ENCODE peak calls at places on chromosomes 12 and 14, in six cellular contexts. One of them, this sample, is unnamed.

GRCh38 chr12:1858456-1858855 is 38.1 kb downstream of the LRTM2 start:
- DNase-seq in MCF 10A: no peak
- DNase-seq in AG09319: no peak
- DNase-seq in GM13976: no peak
- DNase-seq in pancreas: no peak
- DNase-seq in activated naive CD4-positive, alpha-beta T cell treated with anti-CD3 and anti-CD28 coated beads, Interleukin-2, amount 50 U/mL, for 16 hours: no peak
- DNase-seq in this sample: no peak

GRCh38 chr14:57268161-57269067 is at the start of the genes AP5M1 and EXOC5:
- DNase-seq in MCF 10A: peak; percentile 93
- DNase-seq in AG09319: peak; percentile 64
- DNase-seq in GM13976: peak; percentile 91
- DNase-seq in pancreas: peak; percentile 94
- DNase-seq in activated naive CD4-positive, alpha-beta T cell treated with anti-CD3 and anti-CD28 coated beads, Interleukin-2, amount 50 U/mL, for 16 hours: peak; percentile 90
- DNase-seq in this sample: peak; percentile 86

GRCh38 chr12:47797432-47797831 is 22.3 kb downstream of the HDAC7 start:
- DNase-seq in MCF 10A: no peak
- DNase-seq in AG09319: no peak
- DNase-seq in GM13976: peak; percentile 83
- DNase-seq in pancreas: no peak
- DNase-seq in activated naive CD4-positive, alpha-beta T cell treated with anti-CD3 and anti-CD28 coated beads, Interleukin-2, amount 50 U/mL, for 16 hours: peak; percentile 39
- DNase-seq in this sample: no peak

GRCh38 chr14:47715330-47715729 is 39.9 kb upstream of the MDGA2 start:
- DNase-seq in MCF 10A: peak; percentile 69
- DNase-seq in AG09319: no peak
- DNase-seq in GM13976: no peak
- DNase-seq in pancreas: no peak
- DNase-seq in activated naive CD4-positive, alpha-beta T cell treated with anti-CD3 and anti-CD28 coated beads, Interleukin-2, amount 50 U/mL, for 16 hours: no peak
- DNase-seq in this sample: no peak

GRCh38 chr12:102008615-102009126 is 53.1 kb downstream of the WASHC3 start:
- DNase-seq in MCF 10A: no peak
- DNase-seq in AG09319: no peak
- DNase-seq in GM13976: no peak
- DNase-seq in pancreas: no peak
- DNase-seq in activated naive CD4-positive, alpha-beta T cell treated with anti-CD3 and anti-CD28 coated beads, Interleukin-2, amount 50 U/mL, for 16 hours: no peak
- DNase-seq in this sample: no peak

GRCh38 chr14:37900582-37900981 is 305.2 kb downstream of the TTC6 start:
- DNase-seq in MCF 10A: peak; percentile 35
- DNase-seq in AG09319: no peak
- DNase-seq in GM13976: no peak
- DNase-seq in pancreas: no peak
- DNase-seq in activated naive CD4-positive, alpha-beta T cell treated with anti-CD3 and anti-CD28 coated beads, Interleukin-2, amount 50 U/mL, for 16 hours: no peak
- DNase-seq in this sample: no peak

GRCh38 chr14:95301527-95302187 is 18.1 kb downstream of the CLMN start:
- DNase-seq in MCF 10A: no peak
- DNase-seq in AG09319: no peak
- DNase-seq in GM13976: no peak
- DNase-seq in pancreas: no peak
- DNase-seq in activated naive CD4-positive, alpha-beta T cell treated with anti-CD3 and anti-CD28 coated beads, Interleukin-2, amount 50 U/mL, for 16 hours: no peak
- DNase-seq in this sample: no peak

GRCh38 chr12:115257791-115258190 is 573.8 kb upstream of the TBX3 start:
- DNase-seq in MCF 10A: peak; percentile 88
- DNase-seq in AG09319: no peak
- DNase-seq in GM13976: no peak
- DNase-seq in pancreas: no peak
- DNase-seq in activated naive CD4-positive, alpha-beta T cell treated with anti-CD3 and anti-CD28 coated beads, Interleukin-2, amount 50 U/mL, for 16 hours: no peak
- DNase-seq in this sample: no peak

GRCh38 chr14:84254205-84254788 is 1275.6 kb upstream of the FLRT2 start:
- DNase-seq in MCF 10A: no peak
- DNase-seq in AG09319: no peak
- DNase-seq in GM13976: no peak
- DNase-seq in pancreas: no peak
- DNase-seq in activated naive CD4-positive, alpha-beta T cell treated with anti-CD3 and anti-CD28 coated beads, Interleukin-2, amount 50 U/mL, for 16 hours: no peak
- DNase-seq in this sample: no peak

GRCh38 chr12:32895688-32896437 is 714 bp downstream of the PKP2 start:
- DNase-seq in MCF 10A: peak; percentile 33
- DNase-seq in AG09319: no peak
- DNase-seq in GM13976: no peak
- DNase-seq in pancreas: peak; percentile 60
- DNase-seq in activated naive CD4-positive, alpha-beta T cell treated with anti-CD3 and anti-CD28 coated beads, Interleukin-2, amount 50 U/mL, for 16 hours: no peak
- DNase-seq in this sample: peak; percentile 5

GRCh38 chr12:19841451-19841850 is 402.2 kb downstream of the AEBP2 start:
- DNase-seq in MCF 10A: no peak
- DNase-seq in AG09319: no peak
- DNase-seq in GM13976: no peak
- DNase-seq in pancreas: no peak
- DNase-seq in activated naive CD4-positive, alpha-beta T cell treated with anti-CD3 and anti-CD28 coated beads, Interleukin-2, amount 50 U/mL, for 16 hours: no peak
- DNase-seq in this sample: no peak

GRCh38 chr12:56658921-56659320 is 13.1 kb upstream of the ATP5F1B start:
- DNase-seq in MCF 10A: no peak
- DNase-seq in AG09319: no peak
- DNase-seq in GM13976: peak; percentile 54
- DNase-seq in pancreas: no peak
- DNase-seq in activated naive CD4-positive, alpha-beta T cell treated with anti-CD3 and anti-CD28 coated beads, Interleukin-2, amount 50 U/mL, for 16 hours: no peak
- DNase-seq in this sample: peak; percentile 35

GRCh38 chr14:63155511-63156189 is 48.6 kb upstream of the RHOJ start:
- DNase-seq in MCF 10A: peak; percentile 18
- DNase-seq in AG09319: no peak
- DNase-seq in GM13976: no peak
- DNase-seq in pancreas: no peak
- DNase-seq in activated naive CD4-positive, alpha-beta T cell treated with anti-CD3 and anti-CD28 coated beads, Interleukin-2, amount 50 U/mL, for 16 hours: no peak
- DNase-seq in this sample: no peak

GRCh38 chr12:57147641-57147944 is 174 bp upstream of the LRP1-AS start:
- DNase-seq in MCF 10A: no peak
- DNase-seq in AG09319: no peak
- DNase-seq in GM13976: no peak
- DNase-seq in pancreas: no peak
- DNase-seq in activated naive CD4-positive, alpha-beta T cell treated with anti-CD3 and anti-CD28 coated beads, Interleukin-2, amount 50 U/mL, for 16 hours: no peak
- DNase-seq in this sample: no peak

GRCh38 chr14:96253140-96253539 is 2.9 kb upstream of the BDKRB1 start:
- DNase-seq in MCF 10A: peak; percentile 82
- DNase-seq in AG09319: peak; percentile 39
- DNase-seq in GM13976: no peak
- DNase-seq in pancreas: no peak
- DNase-seq in activated naive CD4-positive, alpha-beta T cell treated with anti-CD3 and anti-CD28 coated beads, Interleukin-2, amount 50 U/mL, for 16 hours: no peak
- DNase-seq in this sample: no peak

GRCh38 chr12:53775478-53776145 is 23.8 kb upstream of the CISTR start:
- DNase-seq in MCF 10A: no peak
- DNase-seq in AG09319: no peak
- DNase-seq in GM13976: no peak
- DNase-seq in pancreas: no peak
- DNase-seq in activated naive CD4-positive, alpha-beta T cell treated with anti-CD3 and anti-CD28 coated beads, Interleukin-2, amount 50 U/mL, for 16 hours: no peak
- DNase-seq in this sample: no peak

GRCh38 chr14:59240356-59240755 is 51.9 kb downstream of the DAAM1 start:
- DNase-seq in MCF 10A: no peak
- DNase-seq in AG09319: no peak
- DNase-seq in GM13976: peak; percentile 32
- DNase-seq in pancreas: no peak
- DNase-seq in activated naive CD4-positive, alpha-beta T cell treated with anti-CD3 and anti-CD28 coated beads, Interleukin-2, amount 50 U/mL, for 16 hours: no peak
- DNase-seq in this sample: no peak

GRCh38 chr12:62248873-62249272 is 11.3 kb upstream of the USP15 start:
- DNase-seq in MCF 10A: no peak
- DNase-seq in AG09319: no peak
- DNase-seq in GM13976: no peak
- DNase-seq in pancreas: no peak
- DNase-seq in activated naive CD4-positive, alpha-beta T cell treated with anti-CD3 and anti-CD28 coated beads, Interleukin-2, amount 50 U/mL, for 16 hours: no peak
- DNase-seq in this sample: no peak

GRCh38 chr14:52650774-52651173 is 44.6 kb downstream of the ERO1A start:
- DNase-seq in MCF 10A: no peak
- DNase-seq in AG09319: no peak
- DNase-seq in GM13976: no peak
- DNase-seq in pancreas: no peak
- DNase-seq in activated naive CD4-positive, alpha-beta T cell treated with anti-CD3 and anti-CD28 coated beads, Interleukin-2, amount 50 U/mL, for 16 hours: no peak
- DNase-seq in this sample: no peak

GRCh38 chr14:22897357-22897756 is 14.3 kb downstream of the REM2 start:
- DNase-seq in MCF 10A: no peak
- DNase-seq in AG09319: no peak
- DNase-seq in GM13976: no peak
- DNase-seq in pancreas: no peak
- DNase-seq in activated naive CD4-positive, alpha-beta T cell treated with anti-CD3 and anti-CD28 coated beads, Interleukin-2, amount 50 U/mL, for 16 hours: no peak
- DNase-seq in this sample: no peak

GRCh38 chr14:36316131-36316530 is 4.3 kb downstream of the MBIP start:
- DNase-seq in MCF 10A: no peak
- DNase-seq in AG09319: no peak
- DNase-seq in GM13976: no peak
- DNase-seq in pancreas: no peak
- DNase-seq in activated naive CD4-positive, alpha-beta T cell treated with anti-CD3 and anti-CD28 coated beads, Interleukin-2, amount 50 U/mL, for 16 hours: no peak
- DNase-seq in this sample: no peak

This sample was measured in germinal center.